ENCODE peak calls at places on chromosomes 3 and 15, in five cellular contexts. Z is astrocyte of the cerebellum, R is cardiac muscle cell, B is RWPE1, Q is MM.1S. J is an unnamed sample.

GRCh38 chr15:84057714-84058331 is 177.8 kb upstream of the GOLGA6L4 start:
- DNase-seq in R (no peak), B (no peak), Z (no peak), Q (no peak), J (no peak)

GRCh38 chr15:27902680-27903385 is 196.3 kb downstream of the OCA2 start:
- DNase-seq in B (no peak), Z (no peak), Q (peak), R (no peak), J (no peak)

GRCh38 chr3:126152931-126153694 is 27.3 kb downstream of the ALDH1L1 start:
- DNase-seq in Z (no peak), B (no peak), R (no peak), Q (no peak), J (peak)

GRCh38 chr15:91258436-91258779 is 158.4 kb downstream of the SV2B start:
- DNase-seq in B (no peak), Q (no peak), Z (no peak), R (no peak), J (no peak)

GRCh38 chr15:71508081-71508682 is 302.2 kb upstream of the NR2E3 start:
- DNase-seq in R (no peak), Z (no peak), Q (no peak), B (peak), J (peak)

GRCh38 chr15:79418693-79419279 is 13.3 kb upstream of the MINAR1 start:
- DNase-seq in R (no peak), B (no peak), Z (no peak), Q (no peak), J (no peak)

GRCh38 chr15:41994171-41994650 is 21.9 kb upstream of the EHD4 start:
- DNase-seq in Q (no peak), B (no peak), Z (no peak), R (no peak), J (no peak)

GRCh38 chr15:92899910-92900711 is at the start of gene CHD2:
- DNase-seq in Z (peak), R (peak), B (peak), Q (peak), J (peak)

GRCh38 chr3:184687363-184688049 is 24.4 kb downstream of the MAGEF1 start:
- DNase-seq in Z (no peak), Q (no peak), B (no peak), R (no peak), J (no peak)

GRCh38 chr3:34646911-34647465 is 848.6 kb downstream of the PDCD6IP start:
- DNase-seq in R (no peak), B (no peak), Z (no peak), Q (peak), J (no peak)

GRCh38 chr15:90001062-90001682 is at the start of gene ZNF710:
- DNase-seq in Z (peak), B (no peak), R (peak), Q (peak), J (peak)

GRCh38 chr3:137194301-137194700 is 236.5 kb downstream of the IL20RB start:
- DNase-seq in Z (no peak), R (no peak), Q (no peak), B (no peak), J (no peak)

GRCh38 chr3:39146083-39146501 is 7.3 kb downstream of the CSRNP1 start:
- DNase-seq in Q (no peak), B (no peak), R (no peak), Z (no peak), J (no peak)
- TF ChIP-seq CTCF in Q (no peak), B (no peak), R (no peak), Z (no peak), J (no peak)

DNA sequence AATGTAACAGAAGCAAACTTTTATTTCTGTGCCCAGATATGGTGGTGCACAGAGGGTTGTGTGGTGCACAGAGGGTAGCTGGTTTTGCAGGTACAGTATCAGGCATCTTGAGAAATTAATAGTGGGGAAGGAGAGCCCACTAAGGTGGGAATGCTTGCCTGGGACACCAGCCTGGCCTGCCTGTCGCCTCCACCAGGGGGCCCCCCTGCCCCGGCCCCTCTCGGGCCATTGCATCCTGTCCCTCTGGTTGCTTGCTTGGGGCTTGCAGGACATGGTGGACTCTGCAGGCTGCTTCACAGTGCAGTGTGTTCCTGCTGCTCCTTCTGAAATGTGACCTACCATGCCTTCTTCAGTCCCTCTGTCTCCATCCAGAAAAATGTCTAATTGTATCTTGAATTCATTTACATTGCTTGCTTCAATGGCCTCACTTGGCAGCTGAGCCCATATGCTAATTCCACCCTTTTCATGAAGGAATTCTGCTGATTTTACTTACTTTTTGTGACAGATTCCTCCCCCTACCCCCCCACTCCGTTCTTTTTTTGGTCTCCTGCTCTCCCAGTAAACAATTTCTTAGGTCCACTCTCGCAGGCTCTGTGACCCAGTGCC is 73.6 kb downstream of the EEFSEC start:
- DNase-seq in R (peak), B (peak), Q (no peak), Z (no peak), J (peak)
- TF ChIP-seq CTCF in R (peak), B (peak), Q (peak), Z (peak), J (peak)

DNA sequence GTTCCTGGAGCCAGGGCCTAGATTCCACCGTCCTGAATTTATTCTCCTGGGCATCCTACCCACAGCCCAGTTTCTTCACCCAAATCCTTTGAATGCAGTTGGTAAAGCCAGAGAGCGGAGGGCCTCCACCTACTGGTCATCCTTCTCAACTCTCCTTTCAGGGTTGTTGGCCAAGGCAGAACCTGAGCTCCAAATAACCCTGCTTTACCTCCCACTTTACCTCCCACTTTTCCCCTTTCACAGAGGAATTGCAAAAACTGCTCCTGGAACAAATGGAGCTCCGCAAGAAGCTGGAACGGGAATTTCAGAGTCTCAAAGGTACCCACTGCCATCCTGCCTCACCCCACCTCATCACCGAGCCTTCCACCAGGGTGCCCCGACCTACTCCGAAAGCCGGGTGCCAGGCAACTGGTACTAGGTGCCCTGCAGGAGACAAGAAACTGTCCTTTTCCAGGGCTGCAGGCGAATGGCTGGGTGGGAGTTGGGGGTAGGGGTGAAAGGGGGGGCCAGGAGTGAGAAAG is 6.8 kb downstream of the SKOR1 start:
- DNase-seq in Z (no peak), R (peak), Q (no peak), B (no peak), J (no peak)
- TF ChIP-seq CTCF in Z (peak), R (peak), Q (peak), B (no peak), J (peak)

DNA sequence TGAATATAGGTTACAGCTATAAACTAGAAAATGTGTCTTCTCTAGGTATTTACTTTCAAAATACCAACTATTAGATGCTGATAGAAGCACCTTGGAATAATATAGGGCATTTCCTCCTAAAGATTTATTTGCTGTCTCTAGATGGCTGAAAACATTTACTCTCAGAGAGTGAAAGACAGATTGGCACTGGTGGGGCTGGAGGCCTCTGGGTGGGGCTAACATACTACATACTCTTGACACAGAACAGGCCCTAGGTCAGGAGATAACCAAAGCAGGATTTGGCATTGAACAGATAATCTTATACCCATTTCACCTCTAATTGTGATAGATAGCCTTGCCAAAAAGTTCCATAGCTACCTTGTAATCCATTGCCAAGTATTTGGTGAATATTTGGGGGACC is 253.3 kb upstream of the TBC1D5 start:
- DNase-seq in B (no peak), R (no peak), Q (no peak), Z (no peak), J (no peak)
- TF ChIP-seq CTCF in B (no peak), R (no peak), Q (no peak), Z (no peak), J (no peak)

DNA sequence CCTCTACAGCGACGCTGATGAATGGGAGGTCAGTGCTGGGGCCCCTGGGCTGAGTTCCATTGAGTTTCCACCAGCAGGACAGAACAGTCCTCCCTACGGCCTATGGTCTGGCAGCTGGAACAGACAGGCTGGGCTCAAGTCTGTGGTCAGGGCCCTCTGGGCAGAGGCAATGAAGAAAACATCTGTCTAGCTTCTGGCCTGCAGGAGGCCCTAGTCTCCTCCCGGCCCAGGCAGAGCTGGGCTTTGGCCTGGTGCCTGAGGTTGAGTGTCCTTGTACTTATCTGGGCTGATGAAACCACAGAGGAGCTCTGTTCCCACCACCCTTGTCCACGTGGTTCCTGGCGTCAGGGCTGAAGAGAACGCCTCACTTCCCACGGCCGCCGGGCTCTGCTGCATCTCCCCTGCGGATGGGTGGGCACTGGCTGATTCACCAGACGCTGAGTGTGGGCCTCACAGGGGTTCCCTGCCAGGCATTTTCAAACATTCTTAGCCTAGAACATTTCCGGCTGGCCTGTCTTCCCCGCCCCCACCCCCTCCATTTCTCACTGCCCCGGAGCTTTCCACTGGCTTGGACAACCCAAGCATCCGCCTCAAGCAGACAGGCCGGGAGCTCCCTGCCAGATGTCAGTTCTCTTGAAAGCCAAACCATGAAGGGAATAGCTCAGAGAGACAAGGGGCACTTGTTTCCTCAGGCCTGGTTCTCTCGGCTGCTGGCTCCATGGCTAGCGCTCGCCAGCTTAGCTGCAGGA is 20.3 kb downstream of the PPCDC start:
- DNase-seq in B (no peak), Q (peak), R (peak), Z (peak), J (peak)
- TF ChIP-seq CTCF in B (no peak), Q (peak), R (peak), Z (peak), J (peak)

GRCh38 chr3:111577798-111578685 is 17.1 kb downstream of the ZBED2 start:
- DNase-seq in Z (peak), B (peak), Q (peak), R (peak), J (peak)
- TF ChIP-seq CTCF in Z (peak), B (peak), Q (peak), R (peak), J (peak)

GRCh38 chr3:112990672-112991602 is at the start of gene GTPBP8:
- DNase-seq in B (peak), Z (peak), R (peak), Q (peak), J (peak)
- TF ChIP-seq CTCF in B (no peak), Z (no peak), R (peak), Q (no peak), J (no peak)